ENCODE peak calls at places on chromosomes 11 and 22, in four cellular contexts. One of them, this sample, is unnamed.

GRCh38 chr11:87859583-87859982 is 315.7 kb downstream of the RAB38 start:
- DNase-seq in GM12878: no peak
- DNase-seq in GM23338: no peak
- DNase-seq in H1: no peak
- DNase-seq in this sample: no peak

GRCh38 chr11:76232026-76232665 is 25.8 kb upstream of the WNT11 start:
- DNase-seq in GM12878: peak
- DNase-seq in GM23338: no peak
- DNase-seq in H1: no peak
- DNase-seq in this sample: no peak

GRCh38 chr11:78715639-78716311 is 141.1 kb upstream of the NARS2 start:
- DNase-seq in GM12878: no peak
- DNase-seq in GM23338: peak
- DNase-seq in H1: peak
- DNase-seq in this sample: peak

GRCh38 chr11:9214765-9215164 is 50.4 kb downstream of the DENND5A start:
- DNase-seq in GM12878: no peak
- DNase-seq in GM23338: no peak
- DNase-seq in H1: no peak
- DNase-seq in this sample: no peak

GRCh38 chr11:12285106-12285505 is 92.3 kb upstream of the PARVA start:
- DNase-seq in GM12878: no peak
- DNase-seq in GM23338: no peak
- DNase-seq in H1: no peak
- DNase-seq in this sample: no peak

GRCh38 chr11:116536416-116536815 is 236.4 kb downstream of the BUD13 start:
- DNase-seq in GM12878: no peak
- DNase-seq in GM23338: no peak
- DNase-seq in H1: no peak
- DNase-seq in this sample: no peak

GRCh38 chr22:36358533-36359171 is 29.1 kb downstream of the MYH9 start:
- DNase-seq in GM12878: no peak
- DNase-seq in GM23338: no peak
- DNase-seq in H1: no peak
- DNase-seq in this sample: no peak

GRCh38 chr11:108436594-108436993 is 30.7 kb downstream of the C11orf65 start:
- DNase-seq in GM12878: no peak
- DNase-seq in GM23338: no peak
- DNase-seq in H1: no peak
- DNase-seq in this sample: no peak

GRCh38 chr11:73172992-73173656 is 31.0 kb upstream of the FCHSD2 start:
- DNase-seq in GM12878: no peak
- DNase-seq in GM23338: no peak
- DNase-seq in H1: no peak
- DNase-seq in this sample: no peak

GRCh38 chr11:94544832-94545640 is 1.3 kb downstream of the FUT4 start:
- DNase-seq in GM12878: no peak
- DNase-seq in GM23338: peak
- DNase-seq in H1: peak
- DNase-seq in this sample: peak

GRCh38 chr11:73399159-73400090 is 23.2 kb downstream of the RELT start:
- DNase-seq in GM12878: no peak
- DNase-seq in GM23338: no peak
- DNase-seq in H1: peak
- DNase-seq in this sample: no peak

GRCh38 chr22:30212363-30212995 is 34.1 kb downstream of the LIF start:
- DNase-seq in GM12878: no peak
- DNase-seq in GM23338: no peak
- DNase-seq in H1: no peak
- DNase-seq in this sample: no peak

GRCh38 chr22:27709919-27710452 is 91.6 kb downstream of the MN1 start:
- DNase-seq in GM12878: no peak
- DNase-seq in GM23338: no peak
- DNase-seq in H1: no peak
- DNase-seq in this sample: no peak

GRCh38 chr11:125214466-125215204 is 50.1 kb downstream of the PKNOX2 start:
- DNase-seq in GM12878: no peak
- DNase-seq in GM23338: no peak
- DNase-seq in H1: no peak
- DNase-seq in this sample: no peak

GRCh38 chr11:1238767-1239595 is 16.1 kb downstream of the MUC5B start:
- DNase-seq in GM12878: no peak
- DNase-seq in GM23338: peak
- DNase-seq in H1: peak
- DNase-seq in this sample: peak

GRCh38 chr11:46222485-46223251 is 54.8 kb upstream of the CREB3L1 start:
- DNase-seq in GM12878: no peak
- DNase-seq in GM23338: no peak
- DNase-seq in H1: no peak
- DNase-seq in this sample: no peak

GRCh38 chr11:7251836-7252682 is at the start of gene SYT9:
- DNase-seq in GM12878: no peak
- DNase-seq in GM23338: peak
- DNase-seq in H1: peak
- DNase-seq in this sample: peak

GRCh38 chr11:78742430-78742829 is 167.8 kb upstream of the NARS2 start:
- DNase-seq in GM12878: no peak
- DNase-seq in GM23338: no peak
- DNase-seq in H1: no peak
- DNase-seq in this sample: no peak

GRCh38 chr11:23988381-23989006 is 508.4 kb upstream of the LUZP2 start:
- DNase-seq in GM12878: no peak
- DNase-seq in GM23338: no peak
- DNase-seq in H1: no peak
- DNase-seq in this sample: no peak

GRCh38 chr22:22425783-22426624 is 82.5 kb downstream of the ZNF280B start:
- DNase-seq in GM12878: no peak
- DNase-seq in GM23338: no peak
- DNase-seq in H1: no peak
- DNase-seq in this sample: no peak

GRCh38 chr11:128579790-128580504 is 7.4 kb downstream of the ETS1 start:
- DNase-seq in GM12878: no peak
- DNase-seq in GM23338: no peak
- DNase-seq in H1: no peak
- DNase-seq in this sample: no peak

GRCh38 chr11:108551653-108552462 is 41.7 kb downstream of the EXPH5 start:
- DNase-seq in GM12878: no peak
- DNase-seq in GM23338: no peak
- DNase-seq in H1: peak
- DNase-seq in this sample: no peak

GRCh38 chr11:12694182-12694531 is 19.9 kb downstream of the TEAD1 start:
- DNase-seq in GM12878: no peak
- DNase-seq in GM23338: peak
- DNase-seq in H1: no peak
- DNase-seq in this sample: no peak

GRCh38 chr11:103870821-103871309 is 165.6 kb upstream of the DDI1 start:
- DNase-seq in GM12878: no peak
- DNase-seq in GM23338: no peak
- DNase-seq in H1: no peak
- DNase-seq in this sample: no peak

GRCh38 chr22:35560366-35560765 is 19.7 kb downstream of the RASD2 start:
- DNase-seq in GM12878: no peak
- DNase-seq in GM23338: no peak
- DNase-seq in H1: no peak
- DNase-seq in this sample: no peak

GRCh38 chr11:61256710-61257482 is 15.9 kb downstream of the PGA5 start:
- DNase-seq in GM12878: no peak
- DNase-seq in GM23338: no peak
- DNase-seq in H1: no peak
- DNase-seq in this sample: no peak

GRCh38 chr11:61259363-61259762 is 18.4 kb downstream of the PGA5 start:
- DNase-seq in GM12878: no peak
- DNase-seq in GM23338: no peak
- DNase-seq in H1: no peak
- DNase-seq in this sample: no peak

GRCh38 chr11:61258546-61258945 is 17.6 kb downstream of the PGA5 start:
- DNase-seq in GM12878: no peak
- DNase-seq in GM23338: no peak
- DNase-seq in H1: no peak
- DNase-seq in this sample: no peak

DNA sequence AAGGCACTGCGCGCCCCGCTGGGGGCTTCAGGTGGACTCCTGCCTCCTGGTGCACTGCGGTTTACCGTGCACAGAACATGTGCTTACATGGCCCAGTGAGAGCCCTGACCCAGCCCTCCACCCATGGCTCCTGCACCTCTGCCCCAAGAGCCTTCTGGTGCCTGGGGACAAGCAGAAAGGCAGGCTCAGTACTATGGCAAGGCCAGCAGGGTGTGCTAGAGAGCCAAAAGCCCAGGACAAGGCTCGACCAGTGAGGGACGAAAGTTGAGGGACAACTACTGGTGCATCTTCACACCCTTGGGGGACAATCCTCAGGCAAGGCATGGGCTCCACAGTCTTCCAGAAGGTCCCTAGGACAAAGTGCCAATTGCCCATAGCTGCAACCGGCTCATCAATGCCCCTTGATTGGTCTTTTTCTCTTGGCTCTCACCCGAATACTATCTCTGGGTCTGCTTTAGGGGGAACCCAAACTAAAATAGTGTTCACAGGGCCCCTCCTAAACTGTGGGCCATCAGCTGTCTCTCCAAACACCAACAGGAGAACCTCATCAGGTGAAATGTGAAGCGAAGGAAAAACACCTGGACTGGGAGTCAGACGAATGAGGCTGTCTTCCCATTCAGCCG is 13.5 kb downstream of the PGA5 start:
- DNase-seq in GM12878: peak
- DNase-seq in GM23338: peak
- DNase-seq in H1: peak
- DNase-seq in this sample: peak
- TF ChIP-seq CREB1 in GM12878: no peak
- TF ChIP-seq CREB1 in GM23338: no peak
- TF ChIP-seq CREB1 in H1: no peak
- TF ChIP-seq CREB1 in this sample: no peak

GRCh38 chr11:27363576-27364115 is 631 bp upstream of the CCDC34 start:
- DNase-seq in GM12878: no peak
- DNase-seq in GM23338: no peak
- DNase-seq in H1: no peak
- DNase-seq in this sample: no peak

GRCh38 chr11:27358306-27358705 is 4.7 kb downstream of the CCDC34 start:
- DNase-seq in GM12878: no peak
- DNase-seq in GM23338: no peak
- DNase-seq in H1: no peak
- DNase-seq in this sample: no peak

GRCh38 chr11:27362749-27363575 is at the start of gene CCDC34:
- DNase-seq in GM12878: peak
- DNase-seq in GM23338: peak
- DNase-seq in H1: peak
- DNase-seq in this sample: peak

GRCh38 chr11:27357250-27357649 is 5.8 kb downstream of the CCDC34 start:
- DNase-seq in GM12878: no peak
- DNase-seq in GM23338: no peak
- DNase-seq in H1: no peak
- DNase-seq in this sample: no peak

DNA sequence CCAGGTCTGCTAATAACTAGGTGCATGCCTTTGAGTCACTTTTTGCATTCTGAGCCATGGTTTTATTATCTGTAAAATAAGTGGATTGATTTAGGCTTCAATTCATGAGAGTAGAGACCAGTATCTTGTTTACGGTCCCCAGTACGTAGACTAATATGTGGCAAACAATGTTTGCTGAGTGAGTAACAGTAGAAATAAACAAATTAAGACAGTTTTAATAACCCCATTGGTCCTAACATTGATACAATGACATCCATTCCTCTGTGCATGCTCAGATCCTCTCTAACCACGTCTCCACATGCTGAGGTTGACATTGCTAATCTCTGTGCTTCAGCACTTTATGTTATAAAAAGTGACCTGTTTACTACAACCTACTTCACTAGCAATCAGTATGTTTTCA is 983 bp downstream of the CCDC34 start:
- DNase-seq in GM12878: no peak
- DNase-seq in GM23338: no peak
- DNase-seq in H1: no peak
- DNase-seq in this sample: no peak
- TF ChIP-seq CREB1 in GM12878: no peak
- TF ChIP-seq CREB1 in GM23338: no peak
- TF ChIP-seq CREB1 in H1: no peak
- TF ChIP-seq CREB1 in this sample: no peak

GRCh38 chr11:47248304-47248663 is 330 bp downstream of the ACP2 start:
- DNase-seq in GM12878: peak
- DNase-seq in GM23338: no peak
- DNase-seq in H1: no peak
- DNase-seq in this sample: no peak
- TF ChIP-seq CREB1 in GM12878: no peak
- TF ChIP-seq CREB1 in GM23338: no peak
- TF ChIP-seq CREB1 in H1: no peak
- TF ChIP-seq CREB1 in this sample: no peak

GRCh38 chr11:64852804-64853520 is 8.5 kb upstream of the CDC42BPG start:
- DNase-seq in GM12878: no peak
- DNase-seq in GM23338: no peak
- DNase-seq in H1: no peak
- DNase-seq in this sample: no peak
- TF ChIP-seq CREB1 in GM12878: no peak
- TF ChIP-seq CREB1 in GM23338: no peak
- TF ChIP-seq CREB1 in H1: no peak
- TF ChIP-seq CREB1 in this sample: no peak

GRCh38 chr22:21025266-21025665 is 7.1 kb downstream of the SLC7A4 start:
- DNase-seq in GM12878: no peak
- DNase-seq in GM23338: no peak
- DNase-seq in H1: no peak
- DNase-seq in this sample: no peak
- TF ChIP-seq CREB1 in GM12878: no peak
- TF ChIP-seq CREB1 in GM23338: no peak
- TF ChIP-seq CREB1 in H1: no peak
- TF ChIP-seq CREB1 in this sample: no peak

GRCh38 chr11:83472328-83472727 is 186.2 kb upstream of the CCDC90B start:
- DNase-seq in GM12878: no peak
- DNase-seq in GM23338: no peak
- DNase-seq in H1: no peak
- DNase-seq in this sample: no peak
- TF ChIP-seq CREB1 in GM12878: no peak
- TF ChIP-seq CREB1 in GM23338: no peak
- TF ChIP-seq CREB1 in H1: no peak
- TF ChIP-seq CREB1 in this sample: no peak

GRCh38 chr22:25066861-25067435 is 114.4 kb downstream of the KIAA1671 start:
- DNase-seq in GM12878: no peak
- DNase-seq in GM23338: no peak
- DNase-seq in H1: no peak
- DNase-seq in this sample: no peak

GRCh38 chr22:25068701-25069100 is 116.2 kb downstream of the KIAA1671 start:
- DNase-seq in GM12878: no peak
- DNase-seq in GM23338: no peak
- DNase-seq in H1: no peak
- DNase-seq in this sample: no peak

GRCh38 chr22:25069758-25070461 is 117.4 kb downstream of the KIAA1671 start:
- DNase-seq in GM12878: no peak
- DNase-seq in GM23338: peak
- DNase-seq in H1: no peak
- DNase-seq in this sample: no peak

GRCh38 chr22:25069426-25069757 is 116.9 kb downstream of the KIAA1671 start:
- DNase-seq in GM12878: no peak
- DNase-seq in GM23338: no peak
- DNase-seq in H1: no peak
- DNase-seq in this sample: no peak

GRCh38 chr22:25067851-25068421 is 115.4 kb downstream of the KIAA1671 start:
- DNase-seq in GM12878: no peak
- DNase-seq in GM23338: no peak
- DNase-seq in H1: no peak
- DNase-seq in this sample: no peak
- TF ChIP-seq CREB1 in GM12878: no peak
- TF ChIP-seq CREB1 in GM23338: no peak
- TF ChIP-seq CREB1 in H1: no peak
- TF ChIP-seq CREB1 in this sample: no peak

This sample was measured in WTC11.